ENCODE peak calls at places on chromosome 4, in six cellular contexts. D is H1, Z is GM12878, H is HCT116, Q is K562, P is HepG2. J is an unnamed sample.

GRCh38 chr4:173505924-173506779 is 23.9 kb downstream of the HAND2 start:
- DNase-seq in Z (peak), P (peak), Q (peak), H (peak), D (peak), J (no peak)

GRCh38 chr4:152109585-152110509 is 349.0 kb upstream of the GATB start:
- DNase-seq in D (no peak), Q (no peak), H (no peak), P (no peak), Z (no peak), J (no peak)

GRCh38 chr4:87192155-87192919 is 28.1 kb downstream of the KLHL8 start:
- DNase-seq in P (no peak), Q (no peak), D (no peak), H (no peak), Z (no peak), J (no peak)

GRCh38 chr4:157221895-157222763 is 1.6 kb downstream of the GRIA2 start:
- DNase-seq in H (no peak), Z (no peak), D (peak), Q (no peak), P (no peak), J (no peak)

GRCh38 chr4:139700568-139700967 is 34.9 kb downstream of the MGST2 start:
- DNase-seq in H (no peak), P (no peak), Q (no peak), Z (no peak), D (no peak), J (no peak)

GRCh38 chr4:7761720-7762119 is 177.9 kb downstream of the AFAP1 start:
- DNase-seq in Q (peak), P (peak), Z (no peak), H (peak), D (peak), J (peak)

GRCh38 chr4:173360587-173361221 is 10.1 kb upstream of the SAP30 start:
- DNase-seq in D (no peak), Z (no peak), P (no peak), H (no peak), Q (no peak), J (no peak)

GRCh38 chr4:212438-213174 is 88.3 kb downstream of the ZNF718 start:
- DNase-seq in P (no peak), Z (no peak), H (no peak), Q (peak), D (peak), J (peak)

GRCh38 chr4:162061214-162061613 is 102.6 kb downstream of the FSTL5 start:
- DNase-seq in Z (no peak), P (no peak), D (peak), Q (no peak), H (peak), J (peak)

GRCh38 chr4:141458501-141458900 is 177.9 kb upstream of the IL15 start:
- DNase-seq in H (no peak), Q (no peak), D (no peak), Z (no peak), P (no peak), J (no peak)

GRCh38 chr4:122914938-122915337 is 7.5 kb downstream of the NUDT6 start:
- DNase-seq in Q (no peak), D (no peak), Z (no peak), P (no peak), H (no peak), J (no peak)

GRCh38 chr4:170089274-170089742 is 448 bp downstream of the AADAT start:
- DNase-seq in P (peak), H (no peak), Q (no peak), D (no peak), Z (no peak), J (no peak)

GRCh38 chr4:72817012-72817411 is 248.0 kb upstream of the ADAMTS3 start:
- DNase-seq in P (no peak), Z (no peak), H (no peak), D (no peak), Q (no peak), J (no peak)

GRCh38 chr4:141807073-141807472 is 170.7 kb downstream of the IL15 start:
- DNase-seq in P (no peak), Z (no peak), H (no peak), Q (no peak), D (no peak), J (no peak)

GRCh38 chr4:158121203-158121586 is 51.6 kb downstream of the GASK1B start:
- DNase-seq in Q (no peak), H (no peak), P (peak), D (no peak), Z (no peak), J (no peak)

GRCh38 chr4:156560701-156561100 is 410.9 kb downstream of the PDGFC start:
- DNase-seq in H (no peak), Z (no peak), P (no peak), Q (no peak), D (no peak), J (no peak)

GRCh38 chr4:183329244-183329643 is 7.0 kb upstream of the CLDN24 start:
- DNase-seq in D (no peak), Q (no peak), H (no peak), P (no peak), Z (no peak), J (no peak)

GRCh38 chr4:147492761-147493160 is 11.9 kb downstream of the EDNRA start:
- DNase-seq in Q (no peak), H (no peak), P (no peak), D (no peak), Z (peak), J (no peak)

GRCh38 chr4:118765399-118765798 is 70.5 kb downstream of the SEC24D start:
- DNase-seq in H (peak), D (no peak), Q (peak), P (no peak), Z (no peak), J (no peak)

GRCh38 chr4:159446266-159446976 is 343.5 kb downstream of the RAPGEF2 start:
- DNase-seq in P (peak), Z (peak), D (peak), H (peak), Q (peak), J (peak)

GRCh38 chr4:88477229-88477860 is 20.4 kb downstream of the HERC5 start:
- DNase-seq in H (no peak), Z (no peak), D (no peak), Q (no peak), P (no peak), J (no peak)

GRCh38 chr4:124641715-124642380 is 70.7 kb downstream of the ANKRD50 start:
- DNase-seq in Z (no peak), H (peak), Q (peak), D (no peak), P (no peak), J (no peak)

GRCh38 chr4:108592674-108592986 is 27.7 kb upstream of the RPL34 start:
- DNase-seq in Z (no peak), Q (no peak), P (peak), D (no peak), H (no peak), J (no peak)

DNA sequence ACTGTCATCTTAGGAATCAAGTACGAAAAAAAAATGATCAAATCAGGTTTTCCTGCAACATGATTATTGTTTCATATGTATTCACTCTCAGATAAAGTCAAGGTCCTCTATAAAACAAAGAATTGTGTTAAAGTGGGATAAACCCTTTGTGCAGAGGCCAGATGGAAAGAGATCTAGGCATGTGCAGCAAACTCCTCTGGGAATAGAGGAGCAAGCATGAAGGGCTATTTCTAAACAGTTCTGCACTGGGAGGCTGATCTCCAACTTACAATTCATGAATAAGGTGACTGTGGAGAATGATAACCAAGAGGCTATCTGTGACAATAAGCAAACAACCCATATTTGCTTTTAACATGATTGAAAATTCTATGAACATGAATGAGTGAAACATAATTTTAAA is 2.4 kb upstream of the WDFY3 start:
- DNase-seq in P (no peak), D (no peak), Q (no peak), Z (no peak), H (no peak), J (no peak)
- TF ChIP-seq YY1 in P (no peak), D (no peak), Q (no peak), Z (no peak), H (no peak), J (no peak)

DNA sequence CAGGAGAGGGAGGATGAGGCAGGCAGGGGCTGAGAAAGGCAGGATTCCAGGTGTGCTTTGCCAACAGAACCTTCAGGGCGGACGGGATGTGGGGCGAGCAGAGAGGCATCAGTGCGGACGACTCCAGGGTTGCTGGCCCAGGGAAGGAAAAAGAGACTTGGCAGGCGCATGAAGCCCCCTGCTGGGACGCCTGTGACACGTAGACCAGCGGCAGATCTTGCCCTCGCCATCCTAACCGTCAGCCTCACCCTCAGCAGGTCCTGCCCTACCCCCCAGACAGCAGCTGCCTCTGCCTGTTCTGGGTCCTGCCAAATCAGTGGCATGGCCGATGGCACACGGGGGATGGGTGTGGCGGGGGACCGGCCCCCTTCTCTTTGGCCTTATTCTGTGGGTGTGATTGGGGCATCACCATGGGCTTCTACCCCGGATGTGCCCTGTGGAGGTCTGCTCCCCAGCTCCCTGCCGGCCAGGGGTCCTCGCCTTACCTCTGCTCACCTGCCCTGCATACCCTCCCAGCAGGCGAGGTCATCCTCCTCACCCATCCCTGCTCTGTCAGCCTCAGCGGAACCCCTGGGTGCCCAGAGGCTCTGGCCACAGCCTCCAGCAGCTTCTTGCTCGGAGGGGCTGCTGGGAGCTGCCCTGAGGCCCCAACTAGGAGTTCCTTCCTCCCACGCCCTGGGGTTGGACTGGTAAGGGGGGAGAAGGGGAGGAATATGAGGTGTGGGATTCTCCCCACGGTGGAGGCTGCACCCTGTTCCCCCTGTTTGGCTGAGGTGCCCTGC is 2.9 kb upstream of the SH3BP2 start:
- DNase-seq in Q (no peak), P (no peak), D (no peak), H (no peak), Z (no peak), J (no peak)
- TF ChIP-seq ZNF274 in Q (no peak), P (no peak), D (no peak), H (no peak), Z (no peak), J (no peak)

DNA sequence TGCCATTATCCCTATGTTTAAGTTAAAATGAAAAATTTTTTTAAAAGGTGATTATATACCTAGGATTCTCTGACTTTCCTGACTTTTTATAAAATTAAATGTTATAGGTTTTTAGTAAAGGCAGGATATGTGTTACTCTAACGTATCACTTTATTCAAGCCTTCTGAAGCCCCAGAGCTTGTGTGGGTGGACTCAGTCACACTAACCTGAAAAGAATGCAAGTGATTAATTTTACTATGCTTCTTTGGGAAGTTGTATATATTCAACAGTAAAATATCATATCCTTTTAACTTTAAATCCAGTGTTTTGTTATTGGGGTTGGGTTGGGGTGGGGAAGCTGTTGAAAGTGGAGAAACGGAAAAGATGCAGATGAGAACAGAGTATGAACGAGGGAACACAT is 22.8 kb downstream of the PDLIM3 start:
- DNase-seq in P (no peak), H (no peak), D (no peak), Q (no peak), Z (no peak), J (no peak)
- TF ChIP-seq YY1 in P (no peak), H (no peak), D (no peak), Q (no peak), Z (no peak), J (no peak)

GRCh38 chr4:23878235-23878861 is 11.5 kb downstream of the PPARGC1A start:
- DNase-seq in Z (no peak), D (no peak), Q (no peak), P (no peak), H (no peak), J (no peak)
- TF ChIP-seq ZNF274 in Z (no peak), D (no peak), Q (no peak), P (no peak), H (no peak), J (no peak)

DNA sequence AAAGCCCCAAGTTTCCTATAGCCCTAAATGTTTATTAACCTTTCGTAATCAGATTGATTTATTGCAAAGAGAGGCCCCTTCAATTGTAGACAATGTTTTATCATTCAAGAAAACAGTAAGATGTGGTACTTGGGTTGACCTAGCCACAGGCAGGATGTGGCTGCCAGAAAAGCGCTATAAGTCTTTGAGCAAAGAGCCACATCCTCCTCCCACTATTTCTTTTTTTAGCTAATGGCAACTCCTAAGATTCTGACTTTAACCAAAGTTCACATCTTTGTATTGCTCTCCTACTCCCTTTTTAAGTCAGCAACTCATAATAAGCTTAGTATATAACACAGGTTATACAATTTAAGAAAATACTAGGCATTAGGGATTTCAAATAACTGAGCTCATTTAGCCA is 70.7 kb upstream of the PPP3CA start:
- DNase-seq in P (no peak), Q (no peak), Z (peak), H (no peak), D (no peak), J (no peak)
- TF ChIP-seq YY1 in P (no peak), Q (no peak), Z (no peak), H (no peak), D (no peak), J (no peak)

GRCh38 chr4:155403886-155404285 is 27.1 kb upstream of the MAP9 start:
- DNase-seq in H (peak), D (no peak), P (no peak), Q (no peak), Z (no peak), J (peak)
- TF ChIP-seq ZNF274 in H (no peak), D (no peak), P (no peak), Q (no peak), Z (no peak), J (no peak)

DNA sequence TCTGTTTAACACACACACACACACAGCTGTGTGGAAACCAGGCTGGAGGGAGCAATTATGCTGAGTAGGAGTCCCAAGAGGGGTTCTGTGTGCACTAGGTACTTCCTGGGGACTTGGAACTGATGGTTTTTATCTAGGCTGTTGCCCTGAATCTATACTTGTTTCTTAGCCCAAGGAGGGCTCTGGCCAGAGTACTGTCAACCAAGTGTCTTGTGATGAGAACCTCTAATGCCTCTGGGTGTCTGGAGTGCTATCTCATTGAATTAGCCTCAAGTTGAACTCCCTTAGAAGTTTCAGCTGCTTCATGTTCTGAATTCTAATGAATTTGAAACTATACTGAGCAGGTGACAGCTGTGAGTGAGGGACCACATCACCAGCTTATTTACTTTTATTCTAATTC is 16.6 kb downstream of the ARHGAP24 start:
- DNase-seq in Z (no peak), H (no peak), Q (no peak), P (no peak), D (no peak), J (no peak)
- TF ChIP-seq YY1 in Z (no peak), H (no peak), Q (no peak), P (no peak), D (no peak), J (no peak)

GRCh38 chr4:52711271-52711670 is 40.0 kb downstream of the ERVMER34-1 start:
- DNase-seq in Q (peak), P (no peak), H (no peak), Z (no peak), D (no peak), J (no peak)
- TF ChIP-seq ZNF274 in Q (no peak), P (no peak), H (no peak), Z (no peak), D (no peak), J (no peak)

GRCh38 chr4:182227611-182228010 is 15.6 kb upstream of the TENM3 start:
- DNase-seq in Z (no peak), H (no peak), Q (no peak), D (no peak), P (no peak), J (no peak)
- TF ChIP-seq YY1 in Z (no peak), H (no peak), Q (no peak), D (no peak), P (no peak), J (no peak)

J was measured in NT2/D1.